ENCODE peak calls at places on chromosomes 3 and 15, in four cellular contexts. One of them, this sample, is unnamed.

GRCh38 chr15:63332367-63333078 is 49.1 kb downstream of the CA12 start:
- DNase-seq in NAMALWA: no peak
- DNase-seq in glutamatergic neuron: no peak
- DNase-seq in cardiac fibroblast: peak; percentile 97
- DNase-seq in this sample: no peak

GRCh38 chr3:78927787-78928186 is 840.0 kb downstream of the ROBO1 start:
- DNase-seq in cardiac fibroblast: no peak
- DNase-seq in glutamatergic neuron: no peak
- DNase-seq in NAMALWA: no peak
- DNase-seq in this sample: no peak

GRCh38 chr3:24400450-24400849 is 94.2 kb downstream of the THRB start:
- DNase-seq in glutamatergic neuron: no peak
- DNase-seq in NAMALWA: no peak
- DNase-seq in cardiac fibroblast: no peak
- DNase-seq in this sample: no peak

GRCh38 chr15:39860200-39860599 is 59.9 kb downstream of the GPR176 start:
- DNase-seq in glutamatergic neuron: no peak
- DNase-seq in cardiac fibroblast: no peak
- DNase-seq in NAMALWA: no peak
- DNase-seq in this sample: no peak

GRCh38 chr15:83697716-83698115 is 43.8 kb downstream of the ADAMTSL3 start:
- DNase-seq in NAMALWA: no peak
- DNase-seq in cardiac fibroblast: no peak
- DNase-seq in glutamatergic neuron: no peak
- DNase-seq in this sample: no peak

GRCh38 chr15:33592864-33593263 is 282.1 kb downstream of the RYR3 start:
- DNase-seq in NAMALWA: no peak
- DNase-seq in cardiac fibroblast: no peak
- DNase-seq in glutamatergic neuron: no peak
- DNase-seq in this sample: no peak

GRCh38 chr3:171695476-171695875 is 114.8 kb downstream of the PLD1 start:
- DNase-seq in cardiac fibroblast: peak; percentile 22
- DNase-seq in glutamatergic neuron: no peak
- DNase-seq in NAMALWA: no peak
- DNase-seq in this sample: no peak

GRCh38 chr15:82870727-82871576 is 61.5 kb downstream of the WHAMM start:
- DNase-seq in glutamatergic neuron: no peak
- DNase-seq in cardiac fibroblast: no peak
- DNase-seq in NAMALWA: no peak
- DNase-seq in this sample: no peak

GRCh38 chr3:120355486-120355885 is 6.3 kb upstream of the LRRC58 start:
- DNase-seq in NAMALWA: no peak
- DNase-seq in cardiac fibroblast: no peak
- DNase-seq in glutamatergic neuron: no peak
- DNase-seq in this sample: no peak

This sample was measured in heart left ventricle.